ENCODE peak calls at places on chromosomes 13 and 19, in five cellular contexts. One of them, this sample, is unnamed. For H3K9me3, the result is how much of the 10 kb centered on the place peaks cover.

GRCh38 chr13:26050568-26051230 is 1.1 kb downstream of the SHISA2 start:
- DNase-seq in ascending aorta: no peak
- DNase-seq in upper lobe of right lung: peak
- DNase-seq in tibial nerve: no peak
- DNase-seq in lower lobe of right lung: peak
- DNase-seq in this sample: peak

GRCh38 chr13:108835082-108835481 is 205.7 kb downstream of the MYO16 start:
- DNase-seq in ascending aorta: no peak
- DNase-seq in upper lobe of right lung: no peak
- DNase-seq in tibial nerve: no peak
- DNase-seq in lower lobe of right lung: no peak
- DNase-seq in this sample: no peak

GRCh38 chr13:46521921-46522691 is 30.9 kb upstream of the LRCH1 start:
- DNase-seq in lower lobe of right lung: no peak
- DNase-seq in upper lobe of right lung: no peak
- DNase-seq in ascending aorta: no peak
- DNase-seq in tibial nerve: no peak
- DNase-seq in this sample: no peak

GRCh38 chr13:112117258-112117954 is 50.5 kb downstream of the SOX1 start:
- DNase-seq in upper lobe of right lung: no peak
- DNase-seq in tibial nerve: no peak
- DNase-seq in lower lobe of right lung: no peak
- DNase-seq in ascending aorta: no peak
- DNase-seq in this sample: no peak

GRCh38 chr13:73440296-73440895 is 381.6 kb downstream of the KLF5 start:
- DNase-seq in ascending aorta: no peak
- DNase-seq in tibial nerve: no peak
- DNase-seq in upper lobe of right lung: no peak
- DNase-seq in lower lobe of right lung: no peak
- DNase-seq in this sample: no peak

GRCh38 chr19:18586311-18586710 is 2.3 kb upstream of the REX1BD start:
- DNase-seq in lower lobe of right lung: no peak
- DNase-seq in ascending aorta: no peak
- DNase-seq in tibial nerve: no peak
- DNase-seq in upper lobe of right lung: no peak
- DNase-seq in this sample: no peak

GRCh38 chr19:56071151-56071550 is 49.9 kb downstream of the ZNF787 start:
- DNase-seq in tibial nerve: no peak
- DNase-seq in lower lobe of right lung: no peak
- DNase-seq in ascending aorta: no peak
- DNase-seq in upper lobe of right lung: no peak
- DNase-seq in this sample: no peak

GRCh38 chr19:48497728-48498575 is 13.7 kb downstream of the LMTK3 start:
- DNase-seq in tibial nerve: no peak
- DNase-seq in lower lobe of right lung: no peak
- DNase-seq in ascending aorta: no peak
- DNase-seq in upper lobe of right lung: no peak
- DNase-seq in this sample: no peak

GRCh38 chr19:37997911-37998344 is 90.9 kb downstream of the SIPA1L3 start:
- DNase-seq in tibial nerve: no peak
- DNase-seq in ascending aorta: no peak
- DNase-seq in upper lobe of right lung: no peak
- DNase-seq in lower lobe of right lung: no peak
- DNase-seq in this sample: peak

GRCh38 chr13:43551897-43552456 is 234.8 kb downstream of the ENOX1 start:
- DNase-seq in ascending aorta: no peak
- DNase-seq in upper lobe of right lung: no peak
- DNase-seq in tibial nerve: no peak
- DNase-seq in lower lobe of right lung: no peak
- DNase-seq in this sample: no peak

GRCh38 chr19:10471909-10472308 is 31.2 kb downstream of the KEAP1 start:
- DNase-seq in tibial nerve: no peak
- DNase-seq in lower lobe of right lung: no peak
- DNase-seq in ascending aorta: no peak
- DNase-seq in upper lobe of right lung: no peak
- DNase-seq in this sample: peak

GRCh38 chr19:45785781-45786532 is 3.7 kb upstream of the DMPK start:
- DNase-seq in upper lobe of right lung: no peak
- DNase-seq in tibial nerve: no peak
- DNase-seq in lower lobe of right lung: no peak
- DNase-seq in ascending aorta: no peak
- DNase-seq in this sample: no peak

GRCh38 chr13:48595330-48596127 is 58.2 kb upstream of the CYSLTR2 start:
- DNase-seq in ascending aorta: no peak
- DNase-seq in tibial nerve: peak
- DNase-seq in lower lobe of right lung: no peak
- DNase-seq in upper lobe of right lung: no peak
- DNase-seq in this sample: peak

GRCh38 chr13:75222031-75222430 is 259.9 kb downstream of the TBC1D4 start:
- DNase-seq in upper lobe of right lung: no peak
- DNase-seq in lower lobe of right lung: no peak
- DNase-seq in ascending aorta: no peak
- DNase-seq in tibial nerve: peak
- DNase-seq in this sample: peak

GRCh38 chr13:73215807-73216206 is 157.0 kb downstream of the KLF5 start:
- DNase-seq in lower lobe of right lung: no peak
- DNase-seq in tibial nerve: no peak
- DNase-seq in upper lobe of right lung: no peak
- DNase-seq in ascending aorta: no peak
- DNase-seq in this sample: no peak

GRCh38 chr19:18118420-18119242 is 21.1 kb downstream of the MAST3 start:
- DNase-seq in upper lobe of right lung: no peak
- DNase-seq in ascending aorta: no peak
- DNase-seq in tibial nerve: peak
- DNase-seq in lower lobe of right lung: no peak
- DNase-seq in this sample: no peak

GRCh38 chr13:36919206-36919832 is 719 bp downstream of the SMAD9 start:
- DNase-seq in ascending aorta: no peak
- DNase-seq in upper lobe of right lung: peak
- DNase-seq in tibial nerve: peak
- DNase-seq in lower lobe of right lung: peak
- DNase-seq in this sample: peak

GRCh38 chr19:10289167-10289835 is 451 bp upstream of the ICAM5 start:
- DNase-seq in upper lobe of right lung: peak
- DNase-seq in ascending aorta: no peak
- DNase-seq in lower lobe of right lung: peak
- DNase-seq in tibial nerve: no peak
- DNase-seq in this sample: peak

GRCh38 chr13:91042870-91043269 is 304.6 kb upstream of the MIR17HG start:
- DNase-seq in tibial nerve: no peak
- DNase-seq in lower lobe of right lung: no peak
- DNase-seq in ascending aorta: no peak
- DNase-seq in upper lobe of right lung: no peak
- DNase-seq in this sample: no peak

GRCh38 chr13:91046715-91047327 is 300.7 kb upstream of the MIR17HG start:
- DNase-seq in tibial nerve: no peak
- DNase-seq in upper lobe of right lung: no peak
- DNase-seq in ascending aorta: no peak
- DNase-seq in lower lobe of right lung: no peak
- DNase-seq in this sample: no peak

GRCh38 chr13:91045351-91046034 is 302.0 kb upstream of the MIR17HG start:
- DNase-seq in tibial nerve: no peak
- DNase-seq in upper lobe of right lung: no peak
- DNase-seq in lower lobe of right lung: no peak
- DNase-seq in ascending aorta: no peak
- DNase-seq in this sample: peak
- TF ChIP-seq CTCF in tibial nerve: peak
- TF ChIP-seq CTCF in upper lobe of right lung: peak
- TF ChIP-seq CTCF in lower lobe of right lung: no peak
- TF ChIP-seq CTCF in ascending aorta: no peak
- TF ChIP-seq CTCF in this sample: peak

GRCh38 chr19:52557231-52557995 is 12.7 kb upstream of the ZNF701 start:
- DNase-seq in ascending aorta: no peak
- DNase-seq in upper lobe of right lung: no peak
- DNase-seq in lower lobe of right lung: no peak
- DNase-seq in tibial nerve: no peak
- DNase-seq in this sample: no peak

DNA sequence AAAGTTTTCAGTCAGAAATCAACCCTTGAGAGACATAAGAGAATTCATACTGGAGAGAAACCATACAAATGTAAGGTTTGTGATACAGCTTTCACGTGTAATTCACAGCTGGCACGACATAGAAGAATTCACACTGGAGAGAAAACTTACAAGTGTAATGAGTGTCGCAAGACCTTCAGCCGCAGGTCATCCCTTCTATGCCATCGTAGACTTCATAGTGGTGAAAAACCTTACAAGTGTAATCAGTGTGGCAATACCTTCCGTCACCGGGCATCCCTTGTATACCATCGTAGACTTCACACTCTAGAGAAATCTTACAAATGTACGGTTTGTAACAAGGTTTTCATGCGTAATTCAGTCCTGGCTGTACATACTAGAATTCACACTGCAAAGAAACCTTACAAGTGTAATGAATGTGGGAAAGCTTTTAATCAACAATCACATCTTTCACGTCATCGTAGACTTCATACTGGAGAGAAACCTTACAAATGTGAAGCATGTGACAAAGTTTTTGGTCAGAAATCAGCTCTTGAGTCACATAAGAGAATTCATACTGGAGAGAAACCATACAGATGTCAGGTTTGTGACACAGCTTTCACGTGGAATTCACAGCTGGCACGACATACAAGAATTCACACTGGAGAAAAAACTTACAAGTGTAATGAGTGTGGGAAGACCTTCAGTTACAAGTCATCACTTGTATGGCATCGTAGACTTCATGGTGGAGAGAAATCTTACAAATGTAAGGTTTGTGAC is 15.7 kb upstream of the ZNF701 start:
- DNase-seq in upper lobe of right lung: no peak
- DNase-seq in ascending aorta: no peak
- DNase-seq in lower lobe of right lung: no peak
- DNase-seq in tibial nerve: no peak
- DNase-seq in this sample: no peak
- H3K9me3 ChIP-seq in upper lobe of right lung: half or more
- H3K9me3 ChIP-seq in ascending aorta: half or more
- H3K9me3 ChIP-seq in lower lobe of right lung: half or more
- H3K9me3 ChIP-seq in tibial nerve: under half
- H3K9me3 ChIP-seq in this sample: under half

GRCh38 chr13:113123226-113124150 is 889 bp downstream of the F10 start:
- DNase-seq in ascending aorta: no peak
- DNase-seq in upper lobe of right lung: no peak
- DNase-seq in tibial nerve: no peak
- DNase-seq in lower lobe of right lung: peak
- DNase-seq in this sample: no peak
- H3K27ac ChIP-seq in ascending aorta: no peak
- H3K27ac ChIP-seq in upper lobe of right lung: peak
- H3K27ac ChIP-seq in tibial nerve: peak
- H3K27ac ChIP-seq in lower lobe of right lung: peak
- H3K27ac ChIP-seq in this sample: no peak

DNA sequence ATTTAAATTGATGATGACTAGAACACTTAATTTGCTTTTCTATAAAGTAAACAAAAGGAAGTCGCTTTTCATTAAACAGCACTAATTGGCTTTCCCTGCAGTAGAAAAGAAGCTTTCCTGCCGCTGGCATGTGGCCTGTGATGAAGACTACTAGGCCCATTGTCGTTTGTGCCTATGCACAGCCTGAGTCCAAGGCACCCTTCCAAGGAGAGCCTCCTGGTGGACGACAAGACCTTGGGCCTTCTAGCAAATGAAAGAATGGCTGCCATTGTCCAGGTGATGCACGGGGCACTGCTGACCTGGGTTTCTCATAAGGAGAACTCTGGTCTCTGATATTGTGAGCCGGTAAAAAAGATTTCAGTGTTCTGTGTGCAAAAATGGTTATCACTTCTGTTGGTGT is 233.0 kb downstream of the COL4A1 start:
- DNase-seq in ascending aorta: no peak
- DNase-seq in lower lobe of right lung: no peak
- DNase-seq in tibial nerve: no peak
- DNase-seq in upper lobe of right lung: no peak
- DNase-seq in this sample: no peak
- TF ChIP-seq CTCF in ascending aorta: no peak
- TF ChIP-seq CTCF in lower lobe of right lung: no peak
- TF ChIP-seq CTCF in tibial nerve: no peak
- TF ChIP-seq CTCF in upper lobe of right lung: no peak
- TF ChIP-seq CTCF in this sample: no peak

DNA sequence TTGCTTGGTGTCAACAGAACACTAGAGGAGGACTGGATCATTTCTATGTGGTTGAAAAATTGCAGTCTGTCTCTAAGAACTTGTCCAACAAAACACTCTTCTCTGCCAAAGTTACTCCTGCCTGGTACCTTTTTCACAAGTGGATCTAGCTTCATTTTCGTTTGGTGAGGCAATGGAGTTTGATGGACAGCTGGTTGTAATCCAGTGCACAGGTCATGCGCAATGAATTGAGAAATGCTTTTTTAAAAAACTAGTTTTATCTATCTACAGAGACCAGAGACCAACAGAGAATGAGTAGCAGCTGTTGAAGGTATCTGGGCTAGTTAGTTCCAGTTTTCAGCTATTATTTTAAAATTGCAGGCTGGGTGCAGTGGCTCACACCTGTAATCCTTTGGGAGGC is 12.0 kb upstream of the KBTBD6 start:
- DNase-seq in upper lobe of right lung: no peak
- DNase-seq in ascending aorta: no peak
- DNase-seq in lower lobe of right lung: no peak
- DNase-seq in tibial nerve: no peak
- DNase-seq in this sample: no peak
- H3K9me3 ChIP-seq in upper lobe of right lung: under half
- H3K9me3 ChIP-seq in ascending aorta: under half
- H3K9me3 ChIP-seq in lower lobe of right lung: under half
- H3K9me3 ChIP-seq in tibial nerve: under half
- H3K9me3 ChIP-seq in this sample: under half

GRCh38 chr13:94706854-94707399 is 5.4 kb downstream of the SOX21 start:
- DNase-seq in ascending aorta: no peak
- DNase-seq in upper lobe of right lung: no peak
- DNase-seq in tibial nerve: no peak
- DNase-seq in lower lobe of right lung: no peak
- DNase-seq in this sample: no peak

GRCh38 chr13:94708971-94709614 is 3.3 kb downstream of the SOX21 start:
- DNase-seq in tibial nerve: no peak
- DNase-seq in upper lobe of right lung: no peak
- DNase-seq in lower lobe of right lung: no peak
- DNase-seq in ascending aorta: no peak
- DNase-seq in this sample: no peak

GRCh38 chr13:94706101-94706853 is 6.1 kb downstream of the SOX21 start:
- DNase-seq in lower lobe of right lung: no peak
- DNase-seq in tibial nerve: no peak
- DNase-seq in upper lobe of right lung: no peak
- DNase-seq in ascending aorta: no peak
- DNase-seq in this sample: no peak

GRCh38 chr13:94708031-94708571 is 4.2 kb downstream of the SOX21 start:
- DNase-seq in tibial nerve: no peak
- DNase-seq in lower lobe of right lung: no peak
- DNase-seq in upper lobe of right lung: no peak
- DNase-seq in ascending aorta: no peak
- DNase-seq in this sample: no peak

DNA sequence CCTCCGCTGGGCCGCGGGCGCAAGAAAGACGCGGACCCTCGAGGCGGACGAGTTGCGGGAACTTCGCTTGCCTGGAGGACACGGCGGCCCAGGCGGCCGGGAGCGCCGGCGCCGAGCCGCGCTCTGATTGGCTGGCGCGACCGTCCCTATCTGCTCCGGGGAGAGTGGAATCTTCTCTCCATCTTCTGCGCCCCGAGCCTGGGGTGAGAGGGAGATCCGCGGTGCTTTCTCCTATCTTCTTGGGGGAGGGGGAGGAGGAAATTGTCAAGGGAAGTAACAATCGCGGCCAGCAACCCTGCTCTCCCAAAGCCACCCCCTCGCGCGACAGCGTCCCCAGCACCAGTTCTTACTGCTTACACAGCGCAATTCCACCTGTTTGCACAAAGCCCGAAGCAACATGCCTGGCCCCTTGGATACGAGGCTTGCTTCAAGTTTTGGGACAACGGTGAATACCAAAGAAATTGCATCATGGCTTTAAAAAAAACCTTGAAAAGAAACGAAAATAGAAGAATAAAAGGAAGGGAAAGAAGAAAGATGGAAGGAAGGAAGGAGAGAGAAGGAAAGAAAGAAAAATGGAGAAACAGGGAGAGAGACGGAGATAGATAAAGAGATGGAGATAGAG is 4.8 kb downstream of the SOX21 start:
- DNase-seq in tibial nerve: no peak
- DNase-seq in ascending aorta: no peak
- DNase-seq in lower lobe of right lung: no peak
- DNase-seq in upper lobe of right lung: no peak
- DNase-seq in this sample: no peak
- H3K27ac ChIP-seq in tibial nerve: no peak
- H3K27ac ChIP-seq in ascending aorta: no peak
- H3K27ac ChIP-seq in lower lobe of right lung: no peak
- H3K27ac ChIP-seq in upper lobe of right lung: no peak
- H3K27ac ChIP-seq in this sample: no peak